ENCODE peak calls at places on chromosomes 2 and 18, in ten cellular contexts. D is NCI-H1105 treated with DMSO at 0.1 percent for 48 hours; R is activated CD4-positive, alpha-beta T cell treated with anti-CD3 and anti-CD28 coated beads, Interleukin-2, amount 50 U/mL, for 1 hour; K is choroid plexus epithelial cell; Z is NAMALWA; L is coronary artery; J is ovary; U is substantia nigra; P is T-helper 1 cell; M is mesenchymal stem cell. Y is an unnamed sample.

GRCh38 chr2:8597094-8597493 is 84.8 kb upstream of the ID2 start:
- DNase-seq in M (no peak), U (no peak), P (no peak), Z (no peak), J (no peak), K (no peak), L (no peak), D (no peak), R (no peak), Y (no peak)

GRCh38 chr2:156800781-156801366 is 364.7 kb downstream of the GPD2 start:
- DNase-seq in L (no peak), Z (no peak), P (no peak), M (no peak), R (no peak), K (peak), J (no peak), U (no peak), D (no peak), Y (no peak)

GRCh38 chr2:158414538-158414937 is 42.0 kb downstream of the CCDC148 start:
- DNase-seq in J (no peak), Z (no peak), K (peak), R (no peak), L (no peak), U (no peak), D (no peak), P (no peak), M (no peak), Y (no peak)

GRCh38 chr2:138779451-138780440 is at the start of gene NXPH2:
- DNase-seq in L (no peak), K (no peak), U (no peak), R (no peak), M (peak), P (no peak), J (peak), D (no peak), Z (no peak), Y (no peak)

GRCh38 chr2:104889261-104890091 is 35.6 kb downstream of the POU3F3 start:
- DNase-seq in R (no peak), J (no peak), L (no peak), Z (peak), K (no peak), M (no peak), U (no peak), D (no peak), P (no peak), Y (no peak)

GRCh38 chr2:86027913-86028762 is 77.5 kb downstream of the POLR1A start:
- DNase-seq in R (no peak), Z (no peak), M (peak), K (no peak), J (no peak), D (no peak), L (no peak), U (no peak), P (no peak), Y (no peak)

GRCh38 chr18:65592419-65592818 is 158.4 kb upstream of the CDH7 start:
- DNase-seq in L (no peak), J (no peak), R (no peak), D (no peak), Z (no peak), K (no peak), U (no peak), M (no peak), P (no peak), Y (no peak)

GRCh38 chr2:232353660-232354059 is 24.9 kb upstream of the ALPP start:
- DNase-seq in Z (no peak), D (no peak), K (no peak), L (no peak), U (no peak), P (no peak), R (no peak), J (no peak), M (no peak), Y (no peak)

GRCh38 chr2:2837768-2838547 is 506.9 kb upstream of the MYT1L start:
- DNase-seq in U (no peak), D (no peak), K (no peak), R (no peak), J (no peak), Z (no peak), M (no peak), L (peak), P (no peak), Y (no peak)

GRCh38 chr18:48752478-48752877 is 198.3 kb downstream of the SMAD7 start:
- DNase-seq in P (no peak), D (no peak), M (no peak), J (no peak), U (no peak), L (no peak), Z (no peak), K (no peak), R (no peak), Y (no peak)

GRCh38 chr2:88698027-88698413 is 6.5 kb downstream of the RPIA start:
- DNase-seq in P (no peak), R (no peak), J (no peak), U (no peak), Z (no peak), K (no peak), L (no peak), M (no peak), D (no peak), Y (no peak)

GRCh38 chr18:36572135-36572856 is 256.5 kb downstream of the TPGS2 start:
- DNase-seq in M (peak), U (no peak), J (peak), D (peak), P (no peak), L (peak), Z (peak), K (peak), R (no peak), Y (no peak)

GRCh38 chr2:29463181-29463900 is 348.1 kb downstream of the CLIP4 start:
- DNase-seq in D (no peak), P (no peak), M (peak), R (no peak), L (no peak), K (peak), U (no peak), J (no peak), Z (no peak), Y (no peak)

GRCh38 chr2:214410918-214411554 is at the start of gene VWC2L:
- DNase-seq in P (no peak), L (no peak), D (peak), M (peak), R (peak), J (peak), U (peak), Z (peak), K (peak), Y (no peak)

GRCh38 chr2:7730449-7730848 is 813.2 kb downstream of the RNF144A start:
- DNase-seq in M (no peak), Z (no peak), K (no peak), P (no peak), R (no peak), U (no peak), J (no peak), L (no peak), D (no peak), Y (no peak)

GRCh38 chr2:189982777-189983394 is 79.6 kb downstream of the MSTN start:
- DNase-seq in R (no peak), P (no peak), D (no peak), K (peak), U (no peak), Z (peak), J (no peak), L (no peak), M (peak), Y (no peak)

GRCh38 chr18:9926977-9927376 is 13.2 kb downstream of the VAPA start:
- DNase-seq in K (no peak), Z (no peak), M (no peak), P (no peak), U (no peak), R (no peak), J (no peak), D (no peak), L (no peak), Y (no peak)

GRCh38 chr2:224023188-224023587 is 15.9 kb downstream of the SERPINE2 start:
- DNase-seq in Z (no peak), L (no peak), K (peak), U (no peak), P (no peak), D (no peak), J (no peak), M (peak), R (no peak), Y (no peak)

Y was measured in CD4-positive, alpha-beta memory T cell.